ENCODE peak calls at places on chromosome X, in ten cellular contexts. L, O, E, T, U, P, A, S, G and D are unnamed samples.
A peak's percentile ranks its signal among the peaks of the same experiment; 100 is the strongest.

GRCh38 chrX:111823068-111823467 is 52.9 kb upstream of the TRPC5OS start:
- DNase-seq in O (no peak), U (no peak), E (no peak), L (no peak), S (peak; percentile 9), P (no peak), A (no peak), G (no peak), T (no peak), D (no peak)

GRCh38 chrX:30530591-30530990 is 47.0 kb downstream of the TASL start:
- DNase-seq in O (no peak), S (peak; percentile 29), E (no peak), A (no peak), L (no peak), G (no peak), U (no peak), T (peak; percentile 43), P (no peak), D (no peak)

GRCh38 chrX:129787336-129788055 is 7.7 kb downstream of the SASH3 start:
- DNase-seq in T (peak; percentile 26), A (no peak), E (no peak), L (no peak), P (no peak), G (no peak), U (no peak), O (no peak), S (no peak), D (no peak)

GRCh38 chrX:108203540-108203939 is 112.0 kb downstream of the ATG4A start:
- DNase-seq in A (no peak), L (no peak), U (no peak), O (no peak), P (no peak), E (no peak), G (no peak), T (no peak), S (peak; percentile 53), D (no peak)

GRCh38 chrX:68631331-68631730 is 16.1 kb upstream of the STARD8 start:
- DNase-seq in T (no peak), G (no peak), L (no peak), A (no peak), E (no peak), O (no peak), P (no peak), U (no peak), S (no peak), D (no peak)

GRCh38 chrX:24859211-24859841 is 156.4 kb downstream of the ARX start:
- DNase-seq in O (peak; percentile 14), T (no peak), E (no peak), S (no peak), U (no peak), A (no peak), L (no peak), P (no peak), G (no peak), D (no peak)

GRCh38 chrX:153681175-153681574 is 6.6 kb upstream of the SLC6A8 start:
- DNase-seq in P (no peak), U (no peak), A (peak; percentile 61), E (no peak), O (no peak), S (no peak), T (no peak), G (no peak), L (no peak), D (no peak)

GRCh38 chrX:136182394-136182793 is 35.1 kb downstream of the FHL1 start:
- DNase-seq in L (no peak), E (no peak), U (no peak), O (no peak), G (no peak), T (no peak), A (no peak), P (no peak), S (no peak), D (no peak)

GRCh38 chrX:155441097-155441496 is 17.3 kb downstream of the F8A3 start:
- DNase-seq in A (no peak), L (no peak), O (no peak), U (no peak), T (no peak), E (no peak), P (no peak), S (no peak), G (no peak), D (no peak)

GRCh38 chrX:155435744-155436112 is 22.7 kb downstream of the F8A3 start:
- DNase-seq in T (no peak), A (no peak), E (no peak), P (no peak), O (no peak), S (no peak), U (no peak), G (no peak), L (no peak), D (no peak)

GRCh38 chrX:155434906-155435743 is 23.3 kb downstream of the F8A3 start:
- DNase-seq in S (no peak), A (no peak), U (no peak), P (no peak), G (peak; percentile 14), E (no peak), L (peak; percentile 24), T (peak; percentile 0), O (no peak), D (no peak)
- H3K9me3 ChIP-seq in S (no peaks in the 10 kb centered on the region), A (no peaks in the 10 kb centered on the region), U (no peaks in the 10 kb centered on the region), P (no peaks in the 10 kb centered on the region), G (no peaks in the 10 kb centered on the region), E (no peaks in the 10 kb centered on the region), L (no peaks in the 10 kb centered on the region), T (no peaks in the 10 kb centered on the region), O (no peaks in the 10 kb centered on the region), D (no peaks in the 10 kb centered on the region)

GRCh38 chrX:9341305-9342201 is 123.3 kb upstream of the TBL1X start:
- DNase-seq in U (peak; percentile 82), A (peak; percentile 94), G (peak; percentile 59), T (peak; percentile 65), L (no peak), P (peak; percentile 69), O (peak; percentile 37), E (peak; percentile 42), S (peak; percentile 59), D (peak; percentile 39)

GRCh38 chrX:9339603-9340569 is 125.0 kb upstream of the TBL1X start:
- DNase-seq in G (peak; percentile 69), U (no peak), P (peak; percentile 62), O (no peak), T (peak; percentile 50), L (no peak), A (peak; percentile 83), E (no peak), S (no peak), D (peak; percentile 24)

GRCh38 chrX:9338986-9339385 is 125.9 kb upstream of the TBL1X start:
- DNase-seq in U (no peak), S (peak; percentile 73), G (no peak), A (no peak), E (no peak), T (no peak), L (no peak), P (no peak), O (no peak), D (no peak)

GRCh38 chrX:9342581-9343051 is 122.2 kb upstream of the TBL1X start:
- DNase-seq in L (peak; percentile 76), U (peak; percentile 77), O (peak; percentile 82), G (peak; percentile 76), P (peak; percentile 89), E (peak; percentile 13), S (peak; percentile 87), A (peak; percentile 93), T (peak; percentile 91), D (peak; percentile 73)

GRCh38 chrX:9340619-9341304 is 124.1 kb upstream of the TBL1X start:
- DNase-seq in P (peak; percentile 64), E (no peak), T (peak; percentile 69), G (peak; percentile 20), S (peak; percentile 25), A (peak; percentile 86), O (no peak), L (peak; percentile 46), U (no peak), D (peak; percentile 6)
- H3K27ac ChIP-seq in P (peak overlapping the region; percentile 84), E (peak overlapping the region; percentile 59), T (peak overlapping the region; percentile 76), G (peak overlapping the region; percentile 80), S (peak overlapping the region; percentile 97), A (peak overlapping the region; percentile 89), O (peak overlapping the region; percentile 59), L (peak overlapping the region; percentile 74), U (peak overlapping the region; percentile 83), D (peak overlapping the region; percentile 84)

DNA sequence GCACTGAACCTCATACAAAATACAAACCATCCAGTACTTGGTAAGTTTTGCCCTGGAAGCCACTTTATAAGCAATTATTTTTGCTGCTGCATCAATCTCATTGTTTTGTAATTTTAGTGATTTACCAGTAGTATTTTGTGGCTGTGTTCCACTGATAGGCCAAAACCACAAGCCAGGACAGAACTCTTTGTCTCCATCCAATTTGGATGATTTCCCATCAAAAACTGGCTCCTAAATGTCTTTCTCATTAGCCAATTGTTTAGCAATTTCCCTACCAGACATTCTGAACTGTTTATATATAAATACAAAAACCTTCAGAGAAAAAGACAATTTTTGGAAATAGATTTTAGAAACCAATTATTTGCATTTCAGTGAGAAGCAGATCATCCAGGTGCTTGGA is 4.4 kb downstream of the GSPT2 start:
- DNase-seq in G (no peak), E (no peak), S (no peak), O (no peak), A (no peak), P (no peak), T (peak; percentile 53), U (no peak), L (no peak), D (no peak)
- H3K9me3 ChIP-seq in G (peaks cover 10% of the 10 kb centered on the region), E (peaks cover 6% of the 10 kb centered on the region), S (no peaks in the 10 kb centered on the region), O (no peaks in the 10 kb centered on the region), A (peaks cover 26% of the 10 kb centered on the region), P (peaks cover 4% of the 10 kb centered on the region), T (no peaks in the 10 kb centered on the region), U (no peaks in the 10 kb centered on the region), L (no peaks in the 10 kb centered on the region), D (no peaks in the 10 kb centered on the region)

GRCh38 chrX:19670854-19671620 is 155.7 kb upstream of the MAP3K15 start:
- DNase-seq in P (peak; percentile 47), O (no peak), S (peak; percentile 84), G (peak; percentile 22), T (peak; percentile 80), U (no peak), A (no peak), E (no peak), L (peak; percentile 22), D (peak; percentile 55)

GRCh38 chrX:19673334-19674040 is 158.2 kb upstream of the MAP3K15 start:
- DNase-seq in G (peak; percentile 58), U (no peak), A (no peak), L (peak; percentile 51), P (peak; percentile 75), S (peak; percentile 95), T (peak; percentile 95), E (no peak), O (peak; percentile 40), D (no peak)

GRCh38 chrX:19666950-19667349 is 151.6 kb upstream of the MAP3K15 start:
- DNase-seq in U (no peak), T (no peak), A (no peak), L (no peak), E (no peak), G (no peak), P (no peak), O (no peak), S (no peak), D (no peak)

GRCh38 chrX:19672211-19672814 is 157.0 kb upstream of the MAP3K15 start:
- DNase-seq in L (no peak), G (no peak), A (no peak), O (no peak), E (no peak), P (no peak), S (no peak), T (no peak), U (no peak), D (no peak)

DNA sequence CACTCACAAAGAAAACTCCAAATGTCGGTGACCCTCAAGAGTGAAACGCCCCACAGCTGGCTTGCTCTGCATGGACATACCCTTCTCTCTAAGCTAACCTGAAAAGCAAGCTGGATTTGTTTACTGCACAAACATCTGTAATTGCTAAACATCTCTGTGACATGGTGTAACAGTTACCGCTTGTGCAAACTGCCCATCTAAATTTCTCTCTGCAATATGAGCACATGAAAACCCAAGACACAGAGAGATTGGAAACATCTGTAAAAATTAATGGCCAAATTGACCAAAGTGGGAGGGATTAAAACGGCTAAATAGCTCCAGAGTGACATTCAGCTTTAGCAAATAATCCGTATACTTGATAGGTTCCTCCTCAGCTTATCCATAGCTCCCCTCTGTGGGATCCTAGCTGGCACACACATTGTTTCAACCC is 155.0 kb upstream of the MAP3K15 start:
- DNase-seq in U (no peak), O (no peak), E (no peak), L (no peak), A (no peak), G (no peak), S (peak; percentile 24), P (peak; percentile 26), T (peak; percentile 64), D (no peak)
- H3K27ac ChIP-seq in U (no peak overlapping the region), O (no peak overlapping the region), E (no peak overlapping the region), L (no peak overlapping the region), A (no peak overlapping the region), G (peak overlapping the region; percentile 71), S (peak overlapping the region; percentile 94), P (peak overlapping the region; percentile 72), T (no peak overlapping the region), D (peak overlapping the region; percentile 72)